ENCODE peak calls at places on chromosomes 7 and 10, in ten cellular contexts. C, T, L, N, K, J, O, Q, P and B are unnamed samples.

GRCh38 chr10:44511601-44512000 is 126.7 kb upstream of the CXCL12 start:
- DNase-seq in C (no peak), T (no peak), L (no peak), N (no peak), K (no peak), J (no peak), O (no peak), Q (no peak), P (no peak), B (no peak)

GRCh38 chr10:122240401-122240800 is 30.7 kb upstream of the BTBD16 start:
- DNase-seq in C (no peak), T (no peak), L (no peak), N (no peak), K (no peak), J (no peak), O (no peak), Q (no peak), P (no peak), B (no peak)

GRCh38 chr7:52017802-52018679 is 701.4 kb upstream of the COBL start:
- DNase-seq in C (no peak), T (no peak), L (peak; percentile 48), N (peak; percentile 9), K (peak; percentile 35), J (no peak), O (no peak), Q (peak; percentile 14), P (no peak), B (no peak)

GRCh38 chr10:48497965-48498770 is 106.7 kb downstream of the ARHGAP22 start:
- DNase-seq in C (no peak), T (no peak), L (no peak), N (no peak), K (peak; percentile 29), J (no peak), O (no peak), Q (no peak), P (no peak), B (no peak)

GRCh38 chr7:25854608-25855497 is 297.1 kb upstream of the NFE2L3 start:
- DNase-seq in C (peak; percentile 100), T (no peak), L (peak; percentile 81), N (peak; percentile 100), K (peak; percentile 61), J (no peak), O (peak; percentile 48), Q (peak; percentile 92), P (no peak), B (peak; percentile 99)

GRCh38 chr10:104735036-104735435 is 93.9 kb downstream of the SORCS3 start:
- DNase-seq in C (no peak), T (no peak), L (peak; percentile 41), N (no peak), K (peak; percentile 53), J (no peak), O (no peak), Q (no peak), P (no peak), B (no peak)

GRCh38 chr7:92843034-92843760 is 6.8 kb upstream of the CDK6 start:
- DNase-seq in C (no peak), T (no peak), L (no peak), N (no peak), K (no peak), J (no peak), O (no peak), Q (no peak), P (no peak), B (peak; percentile 28)

GRCh38 chr7:125033506-125033905 is 103.9 kb upstream of the POT1 start:
- DNase-seq in C (no peak), T (no peak), L (no peak), N (no peak), K (no peak), J (no peak), O (no peak), Q (peak; percentile 88), P (no peak), B (no peak)

GRCh38 chr10:98173258-98173657 is 38.8 kb downstream of the R3HCC1L start:
- DNase-seq in C (no peak), T (no peak), L (no peak), N (no peak), K (no peak), J (no peak), O (no peak), Q (no peak), P (no peak), B (no peak)

GRCh38 chr10:124386186-124387077 is 32.3 kb downstream of the OAT start:
- DNase-seq in C (no peak), T (no peak), L (peak; percentile 10), N (no peak), K (no peak), J (no peak), O (peak; percentile 29), Q (no peak), P (no peak), B (no peak)

GRCh38 chr7:108380527-108380926 is 75.7 kb downstream of the NRCAM start:
- DNase-seq in C (peak; percentile 22), T (no peak), L (no peak), N (no peak), K (no peak), J (no peak), O (no peak), Q (no peak), P (no peak), B (no peak)

GRCh38 chr10:29849434-29849833 is 210.0 kb downstream of the JCAD start:
- DNase-seq in C (peak; percentile 63), T (no peak), L (no peak), N (peak; percentile 16), K (peak; percentile 61), J (no peak), O (no peak), Q (no peak), P (peak; percentile 22), B (peak; percentile 49)

GRCh38 chr7:32053204-32053603 is 17.0 kb downstream of the PDE1C start:
- DNase-seq in C (no peak), T (no peak), L (no peak), N (no peak), K (no peak), J (no peak), O (no peak), Q (no peak), P (no peak), B (no peak)

GRCh38 chr7:122902751-122903495 is 16.7 kb upstream of the CADPS2 start:
- DNase-seq in C (peak; percentile 33), T (no peak), L (no peak), N (no peak), K (no peak), J (no peak), O (no peak), Q (no peak), P (no peak), B (peak; percentile 6)

GRCh38 chr7:3879337-3880054 is 578.4 kb downstream of the SDK1 start:
- DNase-seq in C (no peak), T (no peak), L (no peak), N (no peak), K (no peak), J (no peak), O (no peak), Q (peak; percentile 51), P (no peak), B (no peak)

GRCh38 chr10:33370434-33370930 is 36.0 kb upstream of the NRP1 start:
- DNase-seq in C (peak; percentile 38), T (no peak), L (no peak), N (no peak), K (no peak), J (no peak), O (no peak), Q (no peak), P (no peak), B (peak; percentile 11)

GRCh38 chr7:155205368-155206285 is 92.1 kb upstream of the INSIG1 start:
- DNase-seq in C (peak; percentile 99), T (peak; percentile 73), L (peak; percentile 71), N (peak; percentile 99), K (peak; percentile 92), J (peak; percentile 51), O (no peak), Q (no peak), P (peak; percentile 90), B (peak; percentile 100)

GRCh38 chr10:78457804-78458483 is 424.3 kb downstream of the RPS24 start:
- DNase-seq in C (peak; percentile 84), T (no peak), L (no peak), N (peak; percentile 3), K (no peak), J (no peak), O (no peak), Q (no peak), P (peak; percentile 86), B (peak; percentile 73)